ENCODE peak calls at places on chromosomes 16 and 17, in five cellular contexts. D, E, Y, F and O are unnamed samples.
A peak's percentile ranks its signal among the peaks of the same experiment; 100 is the strongest.

GRCh38 chr16:23700509-23700908 is 12.5 kb downstream of the ERN2 start:
- DNase-seq in Y (no peak), E (no peak), D (no peak), F (peak; percentile 41), O (no peak)

GRCh38 chr17:17073006-17073626 is 30.9 kb downstream of the MPRIP start:
- DNase-seq in D (no peak), F (no peak), Y (no peak), E (no peak), O (peak; percentile 72)

GRCh38 chr17:48970865-48971687 is 2.7 kb upstream of the GIP start:
- DNase-seq in F (no peak), D (no peak), E (no peak), Y (no peak), O (peak; percentile 51)

GRCh38 chr17:34797724-34798123 is 163.5 kb downstream of the CCT6B start:
- DNase-seq in F (no peak), Y (no peak), E (no peak), D (no peak), O (no peak)

GRCh38 chr17:14746784-14747575 is 446.1 kb downstream of the HS3ST3B1 start:
- DNase-seq in D (no peak), F (no peak), E (no peak), Y (no peak), O (no peak)

GRCh38 chr17:37386462-37386861 is 10.7 kb downstream of the C17orf78 start:
- DNase-seq in Y (no peak), D (no peak), E (no peak), F (no peak), O (no peak)

GRCh38 chr17:80227666-80228065 is 7.4 kb downstream of the SLC26A11 start:
- DNase-seq in D (no peak), E (no peak), F (no peak), Y (no peak), O (no peak)

GRCh38 chr16:4488486-4488967 is 12.3 kb downstream of the HMOX2 start:
- DNase-seq in F (no peak), E (no peak), Y (no peak), D (no peak), O (no peak)

GRCh38 chr17:72978593-72979218 is 113.8 kb downstream of the SLC39A11 start:
- DNase-seq in Y (no peak), D (no peak), F (no peak), E (no peak), O (no peak)

GRCh38 chr17:7885357-7886226 is 3.0 kb upstream of the CHD3 start:
- DNase-seq in F (no peak), Y (no peak), D (no peak), E (no peak), O (no peak)

GRCh38 chr16:24347556-24347955 is 91.4 kb downstream of the CACNG3 start:
- DNase-seq in E (no peak), F (no peak), D (no peak), Y (no peak), O (no peak)

GRCh38 chr16:73125860-73126259 is 77.9 kb upstream of the ZFHX3 start:
- DNase-seq in Y (peak; percentile 7), E (no peak), F (no peak), D (no peak), O (no peak)

GRCh38 chr16:17251496-17251895 is 219.3 kb downstream of the XYLT1 start:
- DNase-seq in F (no peak), Y (no peak), D (no peak), E (no peak), O (no peak)

GRCh38 chr16:67100569-67101300 is 9.0 kb upstream of the PHAF1 start:
- DNase-seq in D (no peak), Y (no peak), E (no peak), F (peak; percentile 4), O (no peak)

GRCh38 chr17:69150333-69150732 is 8.6 kb upstream of the ABCA6 start:
- DNase-seq in E (no peak), D (no peak), Y (no peak), F (no peak), O (no peak)

GRCh38 chr16:67029249-67030096 is 524 bp downstream of the CBFB start:
- DNase-seq in D (no peak), Y (peak; percentile 16), E (no peak), F (peak; percentile 53), O (peak; percentile 77)

GRCh38 chr16:34801875-34802274 is 1342.5 kb downstream of the TP53TG3F start:
- DNase-seq in Y (no peak), F (no peak), E (no peak), D (no peak), O (no peak)

GRCh38 chr16:11319529-11320146 is 25.6 kb upstream of the RMI2 start:
- DNase-seq in D (no peak), Y (no peak), F (no peak), E (no peak), O (no peak)

GRCh38 chr17:3944485-3945388 is 19.5 kb downstream of the ATP2A3 start:
- DNase-seq in F (no peak), E (no peak), Y (no peak), D (no peak), O (no peak)

GRCh38 chr17:72390675-72391501 is 270.1 kb downstream of the SOX9 start:
- DNase-seq in Y (no peak), E (no peak), F (no peak), D (no peak), O (no peak)

GRCh38 chr17:15027853-15028252 is 237.3 kb downstream of the PMP22 start:
- DNase-seq in Y (no peak), D (no peak), F (no peak), E (no peak), O (no peak)

GRCh38 chr17:68356520-68356919 is 65.2 kb downstream of the ARSG start:
- DNase-seq in Y (peak; percentile 92), F (no peak), E (no peak), D (peak; percentile 4), O (no peak)